ENCODE peak calls at places on chromosomes 4 and X, in eight cellular contexts. V, X, H, D, Z, P, B and U are unnamed samples.

GRCh38 chr4:76547167-76547760 is 112.2 kb downstream of the SHROOM3 start:
- DNase-seq in V (peak), X (peak), H (no peak), D (peak), Z (no peak), P (no peak), B (no peak), U (no peak)

GRCh38 chrX:35090801-35091200 is 148.2 kb downstream of the FAM47B start:
- DNase-seq in V (no peak), X (no peak), H (no peak), D (no peak), Z (no peak), P (no peak), B (no peak), U (no peak)

GRCh38 chr4:52036875-52037274 is 1.2 kb downstream of the SGCB start:
- DNase-seq in V (no peak), X (no peak), H (no peak), D (no peak), Z (no peak), P (no peak), B (no peak), U (no peak)

GRCh38 chrX:130654409-130654970 is 248.5 kb downstream of the ENOX2 start:
- DNase-seq in V (no peak), X (no peak), H (no peak), D (peak), Z (no peak), P (no peak), B (no peak), U (no peak)

GRCh38 chr4:2689825-2690700 is 66.1 kb downstream of the TNIP2 start:
- DNase-seq in V (no peak), X (no peak), H (no peak), D (no peak), Z (no peak), P (no peak), B (no peak), U (no peak)

GRCh38 chrX:119482497-119483480 is 14.5 kb downstream of the SLC25A5 start:
- DNase-seq in V (peak), X (peak), H (peak), D (peak), Z (peak), P (no peak), B (no peak), U (peak)

GRCh38 chr4:128782076-128782715 is 27.3 kb upstream of the JADE1 start:
- DNase-seq in V (peak), X (no peak), H (no peak), D (no peak), Z (peak), P (no peak), B (peak), U (peak)

GRCh38 chrX:19810809-19811208 is 76.6 kb downstream of the SH3KBP1 start:
- DNase-seq in V (no peak), X (no peak), H (no peak), D (peak), Z (no peak), P (no peak), B (no peak), U (peak)

GRCh38 chrX:107619836-107620235 is 8.5 kb upstream of the PRPS1 start:
- DNase-seq in V (no peak), X (no peak), H (no peak), D (peak), Z (no peak), P (no peak), B (no peak), U (no peak)

GRCh38 chr4:101115841-101116240 is 231.5 kb downstream of the PPP3CA start:
- DNase-seq in V (no peak), X (no peak), H (no peak), D (no peak), Z (no peak), P (no peak), B (no peak), U (no peak)